ENCODE peak calls at places on chromosomes 11 and 22, in seven cellular contexts. Z is HCT116, I is PC-9, E is K562, D is Peyer's patch, J is H1, X is psoas muscle. T is an unnamed sample.

GRCh38 chr11:129896062-129896461 is 684 bp upstream of the NFRKB start:
- DNase-seq in Z (no peak), I (no peak), E (peak; percentile 14), D (no peak), J (no peak), X (no peak), T (no peak)

GRCh38 chr11:47461876-47462275 is 12.9 kb upstream of the RAPSN start:
- DNase-seq in Z (no peak), I (no peak), E (no peak), D (no peak), J (no peak), X (no peak), T (no peak)

GRCh38 chr11:133811850-133812685 is 33.2 kb downstream of the SPATA19 start:
- DNase-seq in Z (no peak), I (no peak), E (no peak), D (no peak), J (no peak), X (no peak), T (no peak)

GRCh38 chr22:39276461-39277134 is 31.8 kb upstream of the PDGFB start:
- DNase-seq in Z (no peak), I (no peak), E (no peak), D (no peak), J (no peak), X (no peak), T (no peak)

GRCh38 chr11:130611791-130612251 is 163.4 kb downstream of the ADAMTS15 start:
- DNase-seq in Z (no peak), I (no peak), E (no peak), D (no peak), J (no peak), X (no peak), T (no peak)

GRCh38 chr11:59756845-59757244 is 1.7 kb downstream of the STX3 start:
- DNase-seq in Z (peak; percentile 26), I (peak; percentile 78), E (peak; percentile 82), D (peak; percentile 81), J (no peak), X (no peak), T (peak; percentile 39)

GRCh38 chr11:73350908-73351636 is 25.1 kb upstream of the RELT start:
- DNase-seq in Z (peak; percentile 41), I (peak; percentile 61), E (peak; percentile 71), D (peak; percentile 78), J (no peak), X (no peak), T (no peak)

GRCh38 chr11:77471520-77472234 is 2.2 kb downstream of the PAK1 start:
- DNase-seq in Z (no peak), I (peak; percentile 55), E (peak; percentile 10), D (peak; percentile 63), J (no peak), X (no peak), T (no peak)

GRCh38 chr11:1640076-1640946 is 10.7 kb downstream of the KRTAP5-5 start:
- DNase-seq in Z (no peak), I (no peak), E (peak; percentile 50), D (peak; percentile 57), J (peak; percentile 58), X (no peak), T (no peak)

GRCh38 chr11:104531075-104531474 is 367.1 kb upstream of the PDGFD start:
- DNase-seq in Z (no peak), I (no peak), E (peak; percentile 1), D (no peak), J (peak; percentile 10), X (no peak), T (no peak)

GRCh38 chr22:24440718-24441405 is 13.5 kb downstream of the ADORA2A start:
- DNase-seq in Z (no peak), I (no peak), E (no peak), D (peak; percentile 44), J (no peak), X (no peak), T (no peak)

GRCh38 chr11:78489184-78489583 is 71.6 kb upstream of the GAB2 start:
- DNase-seq in Z (no peak), I (no peak), E (no peak), D (no peak), J (no peak), X (no peak), T (no peak)

GRCh38 chr11:23359297-23359696 is 499.0 kb upstream of the CCDC179 start:
- DNase-seq in Z (no peak), I (peak; percentile 3), E (no peak), D (peak; percentile 68), J (no peak), X (no peak), T (peak; percentile 87)

GRCh38 chr11:117885777-117886176 is 9.3 kb upstream of the FXYD6 start:
- DNase-seq in Z (no peak), I (no peak), E (peak; percentile 21), D (peak; percentile 54), J (no peak), X (peak; percentile 61), T (no peak)

GRCh38 chr11:118812485-118812884 is 21.5 kb upstream of the DDX6 start:
- DNase-seq in Z (no peak), I (no peak), E (no peak), D (no peak), J (no peak), X (no peak), T (no peak)

GRCh38 chr22:50308986-50309600 is 1.6 kb upstream of the PLXNB2 start:
- DNase-seq in Z (no peak), I (no peak), E (no peak), D (no peak), J (no peak), X (no peak), T (no peak)

GRCh38 chr11:121661796-121662508 is 209.2 kb upstream of the SORL1-AS1 start:
- DNase-seq in Z (no peak), I (no peak), E (no peak), D (no peak), J (no peak), X (no peak), T (no peak)

GRCh38 chr22:17569971-17570511 is 6.7 kb downstream of the SLC25A18 start:
- DNase-seq in Z (no peak), I (no peak), E (no peak), D (peak; percentile 53), J (no peak), X (peak; percentile 27), T (no peak)

GRCh38 chr11:116895053-116895757 is 57.8 kb upstream of the APOA1 start:
- DNase-seq in Z (no peak), I (no peak), E (peak; percentile 38), D (peak; percentile 57), J (peak; percentile 38), X (no peak), T (no peak)

GRCh38 chr11:13667245-13667644 is 1.2 kb upstream of the FAR1 start:
- DNase-seq in Z (no peak), I (no peak), E (no peak), D (no peak), J (no peak), X (no peak), T (no peak)

GRCh38 chr11:120219157-120219934 is 8.5 kb downstream of the OAF start:
- DNase-seq in Z (no peak), I (no peak), E (no peak), D (no peak), J (no peak), X (peak; percentile 64), T (no peak)

DNA sequence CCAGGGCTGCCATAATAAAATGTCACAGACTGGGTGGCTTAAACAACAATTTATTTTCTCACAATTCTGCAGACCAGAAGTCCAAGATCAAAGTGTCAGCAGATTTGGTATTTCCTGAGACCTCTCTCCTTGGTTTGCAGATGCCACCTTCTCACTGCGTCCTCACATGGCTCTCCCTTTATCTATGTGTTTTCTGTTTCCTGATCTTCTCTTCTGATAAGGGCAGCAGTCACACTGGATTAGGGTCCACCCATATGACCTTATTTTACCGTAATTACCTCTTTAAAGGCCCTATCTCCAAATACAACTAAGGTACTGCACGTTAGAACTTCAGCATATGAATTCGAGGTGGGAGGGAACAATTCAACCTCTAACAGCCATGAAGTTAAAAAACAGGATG is 238.9 kb upstream of the API5 start:
- DNase-seq in Z (no peak), I (no peak), E (no peak), D (no peak), J (no peak), X (no peak), T (no peak)
- H3K27ac ChIP-seq in Z (no peak overlapping the region), I (no peak overlapping the region), E (no peak overlapping the region), D (no peak overlapping the region), J (no peak overlapping the region), X (no peak overlapping the region), T (no peak overlapping the region)

GRCh38 chr22:43331698-43332097 is 11.5 kb downstream of the SCUBE1 start:
- DNase-seq in Z (no peak), I (no peak), E (no peak), D (no peak), J (no peak), X (no peak), T (no peak)

GRCh38 chr22:43331064-43331435 is 12.1 kb downstream of the SCUBE1 start:
- DNase-seq in Z (no peak), I (no peak), E (no peak), D (no peak), J (no peak), X (no peak), T (no peak)

GRCh38 chr22:43327039-43327438 is 16.1 kb downstream of the SCUBE1 start:
- DNase-seq in Z (no peak), I (no peak), E (no peak), D (no peak), J (no peak), X (no peak), T (no peak)

GRCh38 chr22:43330178-43331063 is 12.8 kb downstream of the SCUBE1 start:
- DNase-seq in Z (no peak), I (no peak), E (no peak), D (no peak), J (no peak), X (no peak), T (no peak)

GRCh38 chr22:43329061-43329460 is 14.1 kb downstream of the SCUBE1 start:
- DNase-seq in Z (no peak), I (no peak), E (no peak), D (no peak), J (no peak), X (no peak), T (no peak)
- H3K27ac ChIP-seq in Z (no peak overlapping the region), I (no peak overlapping the region), E (no peak overlapping the region), D (no peak overlapping the region), J (no peak overlapping the region), X (no peak overlapping the region), T (no peak overlapping the region)

GRCh38 chr22:45905924-45906865 is 70.8 kb downstream of the WNT7B start:
- DNase-seq in Z (no peak), I (no peak), E (no peak), D (no peak), J (no peak), X (no peak), T (no peak)
- H3K27ac ChIP-seq in Z (no peak overlapping the region), I (no peak overlapping the region), E (no peak overlapping the region), D (no peak overlapping the region), J (no peak overlapping the region), X (no peak overlapping the region), T (no peak overlapping the region)

GRCh38 chr11:61447601-61448551 is 18.0 kb downstream of the SDHAF2 start:
- DNase-seq in Z (no peak), I (no peak), E (no peak), D (no peak), J (no peak), X (no peak), T (no peak)
- H3K27ac ChIP-seq in Z (no peak overlapping the region), I (no peak overlapping the region), E (no peak overlapping the region), D (no peak overlapping the region), J (no peak overlapping the region), X (peak overlapping the region; percentile 89), T (no peak overlapping the region)

T was measured in epithelial cell of prostate.